ENCODE peak calls at places on chromosome 6, in ten cellular contexts. K, G, B, S, Y, P, M, C, U and D are unnamed samples.

GRCh38 chr6:112951829-112952228 is 604.7 kb downstream of the RFPL4B start:
- DNase-seq in K (no peak), G (no peak), B (no peak), S (peak; percentile 8), Y (no peak), P (no peak), M (no peak), C (no peak), U (no peak), D (no peak)

GRCh38 chr6:71852951-71853350 is 33.4 kb upstream of the RIMS1 start:
- DNase-seq in K (no peak), G (no peak), B (no peak), S (no peak), Y (no peak), P (no peak), M (no peak), C (no peak), U (no peak), D (no peak)

GRCh38 chr6:105095139-105095538 is 84.7 kb downstream of the POPDC3 start:
- DNase-seq in K (no peak), G (no peak), B (no peak), S (no peak), Y (no peak), P (no peak), M (no peak), C (no peak), U (no peak), D (no peak)

GRCh38 chr6:168279403-168279935 is 40.1 kb downstream of the DACT2 start:
- DNase-seq in K (no peak), G (no peak), B (no peak), S (no peak), Y (no peak), P (no peak), M (no peak), C (no peak), U (no peak), D (no peak)

GRCh38 chr6:394641-395289 is 3.2 kb downstream of the IRF4 start:
- DNase-seq in K (no peak), G (no peak), B (no peak), S (no peak), Y (no peak), P (no peak), M (no peak), C (peak; percentile 49), U (no peak), D (no peak)

GRCh38 chr6:137702791-137703424 is 164.2 kb upstream of the TNFAIP3 start:
- DNase-seq in K (no peak), G (no peak), B (no peak), S (no peak), Y (no peak), P (no peak), M (no peak), C (no peak), U (no peak), D (no peak)

GRCh38 chr6:28161410-28162079 is 19.9 kb downstream of the ZKSCAN8 start:
- DNase-seq in K (peak; percentile 32), G (peak; percentile 44), B (peak; percentile 40), S (peak; percentile 91), Y (peak; percentile 83), P (peak; percentile 97), M (peak; percentile 92), C (peak; percentile 70), U (peak; percentile 79), D (peak; percentile 70)

GRCh38 chr6:10099648-10100047 is 315.2 kb downstream of the TFAP2A start:
- DNase-seq in K (no peak), G (no peak), B (no peak), S (no peak), Y (no peak), P (no peak), M (no peak), C (no peak), U (no peak), D (no peak)

GRCh38 chr6:105733556-105734162 is 330.8 kb upstream of the PREP start:
- DNase-seq in K (no peak), G (peak; percentile 18), B (no peak), S (peak; percentile 18), Y (no peak), P (no peak), M (no peak), C (no peak), U (no peak), D (no peak)

GRCh38 chr6:16670183-16670582 is 91.1 kb downstream of the ATXN1 start:
- DNase-seq in K (no peak), G (no peak), B (no peak), S (no peak), Y (no peak), P (no peak), M (no peak), C (no peak), U (no peak), D (peak; percentile 20)

GRCh38 chr6:167683028-167683862 is 143.5 kb upstream of the AFDN start:
- DNase-seq in K (peak; percentile 49), G (peak; percentile 86), B (no peak), S (no peak), Y (peak; percentile 79), P (no peak), M (no peak), C (peak; percentile 52), U (peak; percentile 83), D (peak; percentile 71)

GRCh38 chr6:145960918-145961604 is 3.1 kb downstream of the SHPRH start:
- DNase-seq in K (no peak), G (no peak), B (no peak), S (no peak), Y (peak; percentile 40), P (no peak), M (no peak), C (no peak), U (no peak), D (no peak)

GRCh38 chr6:130908188-130908587 is 81.0 kb downstream of the SMLR1 start:
- DNase-seq in K (no peak), G (no peak), B (peak; percentile 27), S (no peak), Y (no peak), P (no peak), M (no peak), C (no peak), U (no peak), D (no peak)

GRCh38 chr6:30097902-30098606 is 14.8 kb downstream of the TRIM31 start:
- DNase-seq in K (no peak), G (no peak), B (no peak), S (peak; percentile 40), Y (no peak), P (no peak), M (no peak), C (no peak), U (no peak), D (peak; percentile 60)
- TF ChIP-seq EP300 in K (no peak), G (no peak), B (no peak), S (no peak), Y (no peak), P (no peak), M (no peak), C (no peak), U (no peak), D (no peak)

DNA sequence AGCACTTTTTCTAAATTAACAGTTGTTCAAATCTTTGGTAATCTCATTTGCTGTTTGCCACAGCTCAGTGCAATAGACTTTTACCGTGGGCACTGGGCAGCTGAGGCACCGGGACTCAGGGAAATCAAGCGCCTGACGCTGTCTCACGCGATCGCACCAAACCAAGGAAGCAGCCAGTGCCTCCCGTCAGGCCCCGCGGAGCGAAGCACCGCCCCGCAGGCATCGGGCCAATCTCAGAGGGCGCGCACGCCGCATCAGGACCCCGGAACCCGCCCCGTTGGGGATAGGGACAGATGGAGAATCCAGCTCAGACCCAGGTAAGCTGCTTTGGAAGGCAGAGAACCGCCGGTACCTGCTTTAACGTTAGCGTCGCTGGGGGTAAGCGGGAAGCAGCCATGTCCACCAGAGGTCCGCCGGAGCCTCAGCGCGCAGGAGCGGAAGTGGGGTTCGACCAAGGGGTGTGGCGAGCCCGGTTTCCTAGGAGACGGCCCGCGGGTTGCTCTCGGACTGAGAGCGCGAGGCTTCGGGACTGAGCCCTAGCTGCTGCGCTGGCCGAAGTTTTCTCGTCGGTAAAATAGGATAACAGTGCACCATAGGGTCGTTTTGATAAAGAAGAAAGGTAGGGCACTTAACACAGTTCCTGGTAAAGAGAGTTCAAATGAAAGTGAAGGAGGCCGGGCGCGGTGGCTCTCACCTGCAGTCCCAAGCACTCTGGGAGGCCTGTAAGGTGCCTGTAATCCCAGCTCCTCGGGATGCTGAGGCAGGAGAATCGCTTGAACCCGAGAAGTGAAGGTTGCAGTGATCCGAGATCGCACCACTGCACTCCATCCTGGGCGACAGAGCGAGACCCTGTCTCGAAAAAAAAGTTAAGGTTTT is at the start of gene LYRM2:
- DNase-seq in K (peak; percentile 85), G (peak; percentile 87), B (peak; percentile 71), S (peak; percentile 94), Y (peak; percentile 95), P (peak; percentile 96), M (peak; percentile 98), C (peak; percentile 96), U (peak; percentile 98), D (peak; percentile 95)
- TF ChIP-seq POLR2A in K (peak; percentile 86), G (peak; percentile 50), B (peak; percentile 96), S (peak; percentile 97), Y (peak; percentile 90), P (no peak), M (peak; percentile 85), C (peak; percentile 92), U (peak; percentile 86), D (peak; percentile 96)

DNA sequence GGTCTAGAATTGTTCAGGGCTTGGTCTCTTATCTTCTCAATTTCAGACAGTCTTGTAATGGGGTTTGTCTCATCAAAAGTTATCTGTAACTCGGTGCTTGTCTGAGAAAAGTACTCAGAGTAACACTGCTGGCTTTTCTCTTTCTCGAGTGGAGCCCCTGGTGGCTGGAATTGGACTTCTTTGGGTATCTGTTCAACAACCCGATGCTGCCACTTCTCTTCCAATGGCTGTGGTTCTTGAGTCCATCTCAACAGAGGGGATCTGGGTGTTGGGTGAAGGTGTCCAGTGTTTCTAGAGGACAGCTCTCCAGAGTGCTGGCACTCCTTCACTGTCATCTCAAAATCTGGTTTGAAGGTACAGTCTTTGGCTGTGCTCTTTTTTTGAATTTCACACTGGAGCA is 24.6 kb downstream of the DST start:
- DNase-seq in K (no peak), G (no peak), B (no peak), S (peak; percentile 13), Y (no peak), P (peak; percentile 51), M (no peak), C (no peak), U (no peak), D (no peak)
- TF ChIP-seq EP300 in K (no peak), G (no peak), B (no peak), S (no peak), Y (no peak), P (no peak), M (no peak), C (no peak), U (no peak), D (no peak)

DNA sequence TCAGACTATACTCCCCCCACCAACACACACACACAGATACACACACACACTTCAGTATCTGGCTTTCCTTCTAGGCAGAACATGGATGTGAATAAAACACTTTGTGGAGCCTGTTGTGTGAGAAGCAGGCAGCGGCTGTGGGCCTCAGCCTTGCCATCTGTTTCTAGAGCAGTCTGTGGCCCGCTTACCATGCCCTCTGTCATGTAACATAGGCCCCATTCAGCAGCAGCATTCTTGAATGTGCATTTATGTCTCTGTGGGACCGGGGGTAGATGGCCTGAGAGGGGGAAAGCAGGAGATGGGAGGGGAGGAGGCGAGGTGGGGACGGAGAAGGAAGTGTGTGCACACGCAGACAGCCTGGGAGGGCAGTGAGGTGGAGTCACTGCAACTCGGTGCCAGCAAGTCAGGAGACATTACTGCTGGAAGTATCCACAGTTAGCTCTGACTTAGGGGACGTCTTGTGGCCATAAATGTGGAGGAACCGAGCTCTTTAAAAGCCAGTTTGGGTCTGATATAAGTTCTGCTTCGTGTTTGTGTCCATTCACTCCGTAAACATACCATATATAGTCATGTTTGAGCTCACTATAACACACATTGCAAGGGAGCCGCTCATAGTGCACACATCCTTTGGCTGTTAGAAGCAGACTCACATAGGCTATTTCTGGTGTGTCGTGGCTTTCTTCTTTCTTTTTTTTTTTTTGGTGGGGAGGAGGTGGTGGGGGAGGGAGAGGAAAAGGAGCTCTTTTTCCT is 38.5 kb downstream of the RREB1 start:
- DNase-seq in K (no peak), G (no peak), B (no peak), S (peak; percentile 63), Y (no peak), P (no peak), M (no peak), C (peak; percentile 80), U (peak; percentile 85), D (peak; percentile 77)
- TF ChIP-seq POLR2A in K (no peak), G (no peak), B (peak; percentile 68), S (peak; percentile 56), Y (no peak), P (no peak), M (no peak), C (no peak), U (no peak), D (peak; percentile 57)